ENCODE peak calls at places on chromosome 7, in four cellular contexts. Y is neuronal stem cell, D is mesendoderm, R is H9. P is an unnamed sample.

GRCh38 chr7:102215281-102215680 is 71.4 kb upstream of the SH2B2 start:
- DNase-seq in Y (no peak), R (no peak), D (no peak), P (no peak)

GRCh38 chr7:2499719-2500430 is 19.7 kb upstream of the LFNG start:
- DNase-seq in Y (peak), D (no peak), R (no peak), P (no peak)

GRCh38 chr7:27140108-27140842 is 3.2 kb downstream of the HOXA5 start:
- DNase-seq in D (no peak), Y (no peak), R (no peak), P (no peak)

GRCh38 chr7:138249975-138250374 is 173.7 kb downstream of the AKR1D1 start:
- DNase-seq in R (no peak), Y (no peak), D (peak), P (no peak)

GRCh38 chr7:105887569-105888199 is 11.3 kb upstream of the ATXN7L1 start:
- DNase-seq in R (no peak), D (no peak), Y (no peak), P (no peak)

GRCh38 chr7:69105981-69106380 is 492.3 kb upstream of the AUTS2 start:
- DNase-seq in R (no peak), Y (no peak), D (no peak), P (no peak)

GRCh38 chr7:16528520-16528919 is 1.9 kb downstream of the LRRC72 start:
- DNase-seq in R (no peak), D (no peak), Y (no peak), P (no peak)

GRCh38 chr7:117158941-117159705 is 163.7 kb downstream of the WNT2 start:
- DNase-seq in R (no peak), Y (no peak), D (no peak), P (peak)

GRCh38 chr7:29297194-29297890 is 102.8 kb downstream of the CHN2 start:
- DNase-seq in D (peak), R (peak), Y (no peak), P (no peak)

GRCh38 chr7:114086491-114086905 is 167.7 kb upstream of the PPP1R3A start:
- DNase-seq in R (peak), Y (no peak), D (peak), P (no peak)

GRCh38 chr7:50151661-50152060 is 58.6 kb upstream of the ZPBP start:
- DNase-seq in Y (no peak), D (no peak), R (no peak), P (no peak)

GRCh38 chr7:44824894-44825526 is 22.9 kb downstream of the H2AZ2 start:
- DNase-seq in Y (no peak), D (no peak), R (no peak), P (peak)

GRCh38 chr7:100856871-100857282 is 4.4 kb downstream of the SLC12A9 start:
- DNase-seq in R (no peak), D (peak), Y (no peak), P (no peak)

DNA sequence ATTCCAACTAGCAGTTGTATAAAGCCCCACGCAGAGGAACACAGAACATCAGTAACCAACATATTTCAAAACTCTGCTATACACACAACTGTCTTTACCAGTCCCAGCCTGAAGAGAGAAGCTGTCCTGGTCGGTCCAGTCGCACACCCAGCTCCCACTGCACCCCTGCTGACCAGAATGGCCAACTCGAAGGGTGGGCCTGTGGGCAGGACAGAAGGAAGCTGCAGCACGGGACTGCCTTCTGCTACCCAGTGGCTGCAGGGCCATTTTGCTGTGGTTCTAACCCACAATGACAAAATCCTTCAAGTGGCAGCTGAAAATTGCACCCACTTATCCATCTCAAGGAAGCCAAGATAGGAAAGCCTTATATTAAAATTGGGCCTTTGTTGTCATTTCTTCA is 48.2 kb downstream of the GSDME start:
- DNase-seq in Y (no peak), D (no peak), R (no peak), P (no peak)
- H2BK15ac ChIP-seq in Y (no peak), D (no peak), R (no peak), P (no peak)

GRCh38 chr7:91249506-91250233 is 14.6 kb upstream of the FZD1 start:
- DNase-seq in D (peak), R (no peak), Y (no peak), P (peak)
- H2AK5ac ChIP-seq in D (no peak), R (no peak), Y (no peak), P (peak)

GRCh38 chr7:55180821-55181542 is 162.2 kb downstream of the EGFR start:
- DNase-seq in R (no peak), Y (no peak), D (no peak), P (no peak)

GRCh38 chr7:55178292-55178862 is 159.6 kb downstream of the EGFR start:
- DNase-seq in D (no peak), R (no peak), Y (no peak), P (no peak)

GRCh38 chr7:55177589-55178261 is 158.9 kb downstream of the EGFR start:
- DNase-seq in Y (no peak), D (no peak), R (no peak), P (no peak)

GRCh38 chr7:55179897-55180682 is 161.3 kb downstream of the EGFR start:
- DNase-seq in R (no peak), Y (no peak), D (no peak), P (no peak)

DNA sequence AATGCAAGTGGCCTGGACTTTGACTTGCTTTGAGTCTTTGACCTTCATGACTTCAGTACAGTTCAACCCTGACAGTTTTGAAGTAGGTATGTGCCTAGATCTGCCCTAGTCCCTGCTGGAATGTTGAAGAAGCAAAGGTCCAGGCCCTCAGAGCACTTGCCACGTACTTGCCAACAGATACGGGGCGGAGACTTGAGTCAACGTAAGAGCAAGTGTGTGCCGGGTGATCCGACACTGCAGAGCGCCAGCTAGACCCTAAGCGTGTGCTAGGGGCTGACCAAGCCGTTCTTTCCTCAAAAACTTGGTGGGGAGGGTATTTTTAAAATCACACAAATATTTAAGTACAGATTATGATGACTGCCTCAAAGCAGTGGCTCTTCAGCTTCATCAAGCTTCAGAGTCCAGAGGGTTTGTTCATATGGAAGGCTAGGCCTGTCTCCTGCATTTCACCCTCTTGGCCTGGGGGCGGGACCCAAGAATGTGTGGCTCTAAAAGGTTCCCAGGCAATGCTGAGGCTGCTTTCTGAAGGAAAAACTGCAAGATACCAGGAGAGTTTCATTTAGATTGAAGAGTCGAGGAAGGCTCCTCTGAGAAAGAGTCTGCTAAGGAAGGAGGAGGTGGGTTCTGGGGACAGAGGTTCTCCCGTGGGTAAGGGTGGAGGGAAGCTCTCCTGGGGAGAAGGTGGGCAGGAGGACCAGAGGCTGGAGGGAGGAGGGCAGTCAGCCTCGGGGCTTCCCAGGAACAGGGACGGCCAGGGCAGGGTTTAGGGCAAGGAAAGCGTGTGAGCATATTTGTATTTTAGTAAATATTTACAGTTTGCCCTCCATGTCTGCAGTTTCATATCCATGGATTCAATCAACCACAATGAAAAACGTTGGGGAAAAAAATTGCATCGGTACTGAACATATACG is 160.3 kb downstream of the EGFR start:
- DNase-seq in R (no peak), D (no peak), Y (no peak), P (no peak)
- H3K4ac ChIP-seq in R (no peak), D (no peak), Y (no peak), P (no peak)

GRCh38 chr7:98856021-98856422 is 13.8 kb downstream of the TMEM130 start:
- DNase-seq in R (no peak), Y (no peak), D (no peak), P (no peak)

GRCh38 chr7:98848918-98849317 is 20.9 kb downstream of the TMEM130 start:
- DNase-seq in D (no peak), Y (no peak), R (no peak), P (no peak)

GRCh38 chr7:98855610-98856009 is 14.2 kb downstream of the TMEM130 start:
- DNase-seq in R (no peak), Y (no peak), D (no peak), P (no peak)

GRCh38 chr7:98852826-98853225 is 17.0 kb downstream of the TMEM130 start:
- DNase-seq in R (no peak), Y (no peak), D (peak), P (no peak)
- H2BK15ac ChIP-seq in R (no peak), Y (no peak), D (no peak), P (peak)

GRCh38 chr7:152759655-152760383 is at the start of gene ACTR3B:
- DNase-seq in Y (peak), D (peak), R (peak), P (peak)
- H2AK5ac ChIP-seq in Y (peak), D (no peak), R (no peak), P (no peak)

GRCh38 chr7:28195925-28196324 is 15.3 kb upstream of the JAZF1 start:
- DNase-seq in R (no peak), Y (no peak), D (peak), P (no peak)

GRCh38 chr7:28190077-28190476 is 9.5 kb upstream of the JAZF1 start:
- DNase-seq in R (no peak), Y (no peak), D (peak), P (no peak)

GRCh38 chr7:28191751-28192150 is 11.2 kb upstream of the JAZF1 start:
- DNase-seq in D (no peak), Y (no peak), R (no peak), P (no peak)

GRCh38 chr7:28187012-28187411 is 6.4 kb upstream of the JAZF1 start:
- DNase-seq in D (no peak), R (no peak), Y (no peak), P (no peak)

DNA sequence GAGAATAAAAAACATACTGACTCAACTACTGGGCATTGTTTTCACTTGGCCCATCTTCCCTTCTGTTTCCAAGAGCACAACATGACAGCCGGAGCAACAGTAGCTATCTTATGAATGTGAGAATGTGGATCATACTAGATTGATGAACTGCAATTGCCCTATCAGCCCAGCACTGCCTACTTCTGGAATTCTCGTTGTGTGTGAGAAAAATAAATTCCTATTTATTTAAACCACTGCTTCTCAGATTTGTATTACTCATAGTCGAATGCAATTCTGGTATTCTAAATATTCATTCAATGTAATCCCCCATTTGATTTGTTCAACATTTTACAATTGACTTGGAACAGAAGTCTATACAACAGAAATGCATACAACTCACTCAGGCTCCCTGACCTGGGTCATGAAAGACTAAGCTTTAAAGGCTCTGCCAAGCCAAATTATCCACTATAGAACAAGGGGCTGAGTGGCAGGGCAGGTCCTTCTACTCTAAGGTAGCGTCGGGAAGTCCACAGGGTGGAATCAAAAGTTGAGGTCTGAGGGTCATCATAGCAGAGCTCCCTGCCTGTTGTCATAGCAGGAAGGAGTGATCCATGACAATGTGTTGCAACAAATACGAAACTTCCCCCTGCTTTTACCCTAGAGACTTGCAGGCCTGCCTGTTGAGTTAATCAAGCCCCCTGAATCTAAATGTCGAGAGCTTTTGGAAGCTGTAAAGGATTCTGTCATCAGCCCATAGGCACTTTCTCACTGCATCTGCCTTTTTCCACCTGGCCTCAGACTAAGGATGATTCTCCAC is 12.4 kb upstream of the JAZF1 start:
- DNase-seq in Y (no peak), R (no peak), D (no peak), P (no peak)
- H3K4ac ChIP-seq in Y (no peak), R (no peak), D (no peak), P (no peak)